ENCODE peak calls at places on chromosomes 16 and 17, in six cellular contexts. U, V, N, I, M and A are unnamed samples.

GRCh38 chr16:54236761-54237160 is 49.8 kb downstream of the IRX3 start:
- DNase-seq in U (peak), V (peak), N (no peak), I (peak), M (peak), A (no peak)

GRCh38 chr16:52123063-52123839 is 423.7 kb downstream of the TOX3 start:
- DNase-seq in U (no peak), V (no peak), N (no peak), I (no peak), M (no peak), A (no peak)

GRCh38 chr16:78844028-78844427 is 744.6 kb downstream of the WWOX start:
- DNase-seq in U (no peak), V (no peak), N (no peak), I (no peak), M (no peak), A (no peak)

GRCh38 chr17:77601054-77601979 is 357.2 kb upstream of the TNRC6C start:
- DNase-seq in U (no peak), V (no peak), N (no peak), I (no peak), M (no peak), A (no peak)

GRCh38 chr16:8590161-8590688 is at the start of gene TMEM114:
- DNase-seq in U (no peak), V (no peak), N (no peak), I (no peak), M (no peak), A (no peak)

GRCh38 chr17:61352771-61353170 is 46.9 kb upstream of the TBX2 start:
- DNase-seq in U (no peak), V (no peak), N (no peak), I (no peak), M (no peak), A (no peak)

GRCh38 chr16:27640277-27640600 is 90.3 kb downstream of the KATNIP start:
- DNase-seq in U (no peak), V (peak), N (no peak), I (no peak), M (no peak), A (no peak)

GRCh38 chr16:3814755-3815154 is 65.8 kb downstream of the CREBBP start:
- DNase-seq in U (no peak), V (no peak), N (no peak), I (no peak), M (no peak), A (no peak)

GRCh38 chr17:76645481-76645880 is 1.9 kb upstream of the ST6GALNAC1 start:
- DNase-seq in U (no peak), V (no peak), N (no peak), I (no peak), M (no peak), A (no peak)

GRCh38 chr17:80845863-80846671 is 145.6 kb upstream of the CHMP6 start:
- DNase-seq in U (no peak), V (no peak), N (no peak), I (no peak), M (no peak), A (no peak)

GRCh38 chr17:36501351-36501750 is 14.9 kb downstream of the ZNHIT3 start:
- DNase-seq in U (no peak), V (no peak), N (no peak), I (no peak), M (no peak), A (no peak)

GRCh38 chr16:85369060-85369459 is 244.1 kb upstream of the GSE1 start:
- DNase-seq in U (no peak), V (no peak), N (no peak), I (no peak), M (no peak), A (no peak)

GRCh38 chr17:30831257-30831656 is 509 bp upstream of the ATAD5 start:
- DNase-seq in U (no peak), V (no peak), N (no peak), I (no peak), M (peak), A (no peak)

GRCh38 chr16:87303431-87303930 is 13.7 kb downstream of the C16orf95 start:
- DNase-seq in U (no peak), V (no peak), N (no peak), I (no peak), M (no peak), A (no peak)

GRCh38 chr17:40219073-40219860 is at the start of gene WIPF2:
- DNase-seq in U (peak), V (peak), N (peak), I (peak), M (peak), A (peak)

GRCh38 chr17:40218740-40219072 is 398 bp upstream of the WIPF2 start:
- DNase-seq in U (peak), V (peak), N (no peak), I (no peak), M (peak), A (peak)

GRCh38 chr17:40218006-40218739 is 931 bp upstream of the WIPF2 start:
- DNase-seq in U (no peak), V (no peak), N (no peak), I (no peak), M (no peak), A (no peak)
- H3K4me3 ChIP-seq in U (peak), V (no peak), N (no peak), I (no peak), M (no peak), A (peak)

DNA sequence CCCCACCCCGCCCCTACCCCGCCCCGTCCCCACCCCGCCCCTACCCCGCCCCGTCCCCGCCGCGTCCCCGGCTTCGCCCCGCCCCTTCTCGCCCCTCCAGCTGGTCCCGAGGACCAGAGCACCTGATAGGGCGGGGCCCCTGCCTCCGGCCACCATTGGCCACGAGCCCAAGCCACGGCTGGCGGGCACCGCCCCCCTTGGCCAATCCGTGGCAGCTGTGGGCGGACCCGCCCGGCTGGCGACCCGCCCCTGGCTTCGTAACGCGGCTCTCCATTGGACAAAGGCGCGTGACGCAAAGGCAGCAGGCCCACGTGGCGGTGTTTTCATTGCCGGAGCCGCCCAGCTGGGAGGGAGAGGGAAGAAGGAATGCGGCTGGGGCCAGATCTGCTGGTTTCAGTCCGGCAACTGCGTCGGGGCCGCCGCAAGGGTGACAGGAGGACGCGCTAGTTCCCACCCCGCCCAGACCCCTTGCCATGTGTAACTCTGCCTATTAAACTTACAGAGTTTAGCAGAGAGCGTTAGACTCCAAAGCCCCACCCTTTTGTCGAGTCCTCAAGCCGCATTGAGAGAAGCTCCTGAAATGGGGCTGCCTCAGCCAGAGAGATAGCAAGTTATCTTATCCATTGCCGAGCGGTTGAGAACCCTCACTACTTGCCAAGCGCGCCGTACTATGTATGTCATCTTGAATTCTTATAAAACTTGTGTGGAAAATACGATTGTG is 403 bp upstream of the WIPI1 start:
- DNase-seq in U (peak), V (peak), N (peak), I (peak), M (peak), A (peak)
- TF ChIP-seq CTCF in U (no peak), V (no peak), N (no peak), I (no peak), M (no peak), A (no peak)

DNA sequence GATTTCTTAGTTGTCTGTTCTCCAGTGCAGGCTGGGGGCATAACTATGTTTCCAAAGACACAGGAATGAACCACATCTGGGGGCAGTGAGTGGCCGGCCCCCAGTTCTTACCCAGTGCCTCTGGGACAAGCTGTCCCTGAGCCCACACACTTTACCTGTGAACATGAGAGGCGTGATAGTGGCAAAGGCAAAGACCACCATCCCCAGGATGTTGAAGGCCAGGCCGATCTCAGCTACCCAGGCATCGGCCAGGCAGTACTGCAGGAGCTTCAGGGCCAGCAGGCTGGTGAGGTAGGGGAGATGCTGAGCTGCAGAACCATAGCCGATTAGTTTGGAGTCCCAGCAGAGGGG is 1.6 kb downstream of the SLC46A1 start:
- DNase-seq in U (no peak), V (no peak), N (no peak), I (no peak), M (no peak), A (no peak)
- H3K4me3 ChIP-seq in U (no peak), V (peak), N (no peak), I (no peak), M (no peak), A (no peak)

GRCh38 chr17:32912218-32912897 is 15.6 kb upstream of the TMEM98 start:
- DNase-seq in U (peak), V (no peak), N (peak), I (peak), M (peak), A (no peak)
- TF ChIP-seq CTCF in U (no peak), V (no peak), N (no peak), I (peak), M (peak), A (peak)

GRCh38 chr17:28745777-28746473 is 2.1 kb downstream of the TRAF4 start:
- DNase-seq in U (no peak), V (peak), N (no peak), I (no peak), M (no peak), A (peak)

GRCh38 chr17:28747801-28748750 is 4.3 kb downstream of the TRAF4 start:
- DNase-seq in U (no peak), V (no peak), N (no peak), I (no peak), M (no peak), A (no peak)

GRCh38 chr17:28748852-28749515 is 5.2 kb downstream of the TRAF4 start:
- DNase-seq in U (no peak), V (no peak), N (no peak), I (no peak), M (no peak), A (no peak)

GRCh38 chr17:28746611-28747045 is 2.8 kb downstream of the TRAF4 start:
- DNase-seq in U (no peak), V (peak), N (peak), I (no peak), M (no peak), A (peak)

DNA sequence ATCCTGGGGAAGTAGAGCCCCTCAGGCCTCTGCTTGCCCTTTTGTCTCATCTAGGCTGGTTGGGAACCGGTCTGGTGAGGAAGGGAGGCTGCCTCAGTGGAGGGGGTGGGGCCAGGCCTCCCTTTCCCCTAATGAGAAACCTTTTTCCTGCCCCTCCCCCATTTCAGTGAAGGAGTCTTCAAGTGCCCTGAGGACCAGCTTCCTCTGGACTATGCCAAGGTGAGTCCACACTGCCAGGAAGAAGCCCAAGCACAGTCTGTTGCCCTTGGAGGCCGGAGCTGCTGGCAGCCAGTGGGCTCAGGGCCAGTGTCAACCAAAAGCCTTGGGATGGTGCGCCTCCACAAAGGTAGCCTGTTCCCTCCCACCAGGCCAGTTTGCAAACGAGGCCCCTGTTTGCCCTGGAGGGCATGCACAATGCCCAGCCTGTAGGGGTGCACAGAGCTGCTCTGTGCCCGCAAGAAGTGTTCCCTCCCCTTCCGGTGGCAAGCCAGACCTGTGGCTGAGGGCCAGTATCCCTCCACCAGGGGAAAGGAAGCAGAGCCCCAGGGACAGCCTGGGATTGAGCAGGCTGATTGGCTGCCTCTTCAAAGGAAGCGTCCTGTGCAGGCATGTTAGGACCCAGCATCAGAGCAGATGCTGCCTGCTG is 3.4 kb downstream of the TRAF4 start:
- DNase-seq in U (no peak), V (peak), N (peak), I (no peak), M (no peak), A (no peak)
- H3K4me3 ChIP-seq in U (no peak), V (peak), N (no peak), I (no peak), M (no peak), A (no peak)

GRCh38 chr16:30430428-30430970 is 669 bp upstream of the DCTPP1 start:
- DNase-seq in U (no peak), V (no peak), N (no peak), I (no peak), M (peak), A (no peak)
- TF ChIP-seq CTCF in U (no peak), V (no peak), N (no peak), I (no peak), M (no peak), A (no peak)

GRCh38 chr17:45410144-45411091 is 22.3 kb downstream of the ARHGAP27 start:
- DNase-seq in U (no peak), V (no peak), N (no peak), I (no peak), M (no peak), A (no peak)

GRCh38 chr17:45408611-45409421 is 23.9 kb downstream of the ARHGAP27 start:
- DNase-seq in U (no peak), V (no peak), N (no peak), I (no peak), M (no peak), A (no peak)

GRCh38 chr17:45406107-45406506 is 26.6 kb downstream of the ARHGAP27 start:
- DNase-seq in U (no peak), V (no peak), N (no peak), I (no peak), M (no peak), A (no peak)

GRCh38 chr17:45411348-45412105 is 21.1 kb downstream of the ARHGAP27 start:
- DNase-seq in U (no peak), V (no peak), N (no peak), I (no peak), M (no peak), A (no peak)

GRCh38 chr17:45409659-45410076 is 23.0 kb downstream of the ARHGAP27 start:
- DNase-seq in U (no peak), V (no peak), N (no peak), I (no peak), M (no peak), A (no peak)
- H3K4me3 ChIP-seq in U (no peak), V (no peak), N (no peak), I (no peak), M (no peak), A (no peak)